ENCODE peak calls at places on chromosomes 16 and 17, in six cellular contexts. U is HCT116, J is GM23338, A is HepG2, Z is SK-N-SH, K is K562. Q is an unnamed sample. For H3K79me2, the result is how much of the 10 kb centered on the place peaks cover.

GRCh38 chr17:28334176-28334575 is 1.1 kb downstream of the IFT20 start:
- DNase-seq in U (no peak), J (no peak), A (no peak), Z (no peak), K (no peak), Q (no peak)

GRCh38 chr17:78127240-78127887 is 1.2 kb downstream of the TMC6 start:
- DNase-seq in U (no peak), J (no peak), A (peak), Z (peak), K (peak), Q (no peak)

GRCh38 chr17:79948406-79948917 is 87.2 kb downstream of the TBC1D16 start:
- DNase-seq in U (no peak), J (no peak), A (no peak), Z (no peak), K (no peak), Q (no peak)

GRCh38 chr16:88303890-88304819 is 78.6 kb upstream of the ZNF469 start:
- DNase-seq in U (no peak), J (no peak), A (peak), Z (no peak), K (no peak), Q (no peak)

GRCh38 chr16:2484898-2485508 is 10.1 kb downstream of the TBC1D24 start:
- DNase-seq in U (no peak), J (no peak), A (peak), Z (no peak), K (peak), Q (no peak)

GRCh38 chr16:83930730-83931500 is 22.1 kb upstream of the OSGIN1 start:
- DNase-seq in U (no peak), J (no peak), A (no peak), Z (no peak), K (no peak), Q (no peak)

GRCh38 chr17:51119415-51120356 is 982 bp downstream of the SPAG9 start:
- DNase-seq in U (peak), J (peak), A (peak), Z (peak), K (peak), Q (no peak)

GRCh38 chr17:74380959-74381808 is 13.9 kb downstream of the GPR142 start:
- DNase-seq in U (no peak), J (no peak), A (no peak), Z (no peak), K (no peak), Q (no peak)

GRCh38 chr16:81694494-81695285 is 84.4 kb upstream of the PLCG2 start:
- DNase-seq in U (no peak), J (no peak), A (no peak), Z (no peak), K (no peak), Q (no peak)

GRCh38 chr16:12819126-12820117 is 15.7 kb upstream of the CPPED1 start:
- DNase-seq in U (peak), J (peak), A (peak), Z (peak), K (peak), Q (peak)

GRCh38 chr16:12111223-12111622 is 134.7 kb downstream of the SNX29 start:
- DNase-seq in U (no peak), J (no peak), A (no peak), Z (no peak), K (no peak), Q (no peak)

GRCh38 chr17:82127704-82128103 is 29.7 kb upstream of the FASN start:
- DNase-seq in U (no peak), J (no peak), A (no peak), Z (peak), K (no peak), Q (no peak)

GRCh38 chr16:17271687-17272086 is 199.1 kb downstream of the XYLT1 start:
- DNase-seq in U (no peak), J (no peak), A (no peak), Z (peak), K (no peak), Q (no peak)

GRCh38 chr16:67773099-67773498 is 33.3 kb downstream of the RANBP10 start:
- DNase-seq in U (no peak), J (no peak), A (no peak), Z (no peak), K (peak), Q (no peak)

GRCh38 chr16:67767953-67768352 is 38.4 kb downstream of the RANBP10 start:
- DNase-seq in U (no peak), J (no peak), A (no peak), Z (no peak), K (no peak), Q (no peak)

GRCh38 chr16:67774457-67774853 is 31.9 kb downstream of the RANBP10 start:
- DNase-seq in U (no peak), J (no peak), A (no peak), Z (no peak), K (no peak), Q (no peak)

GRCh38 chr16:67773569-67774456 is 32.5 kb downstream of the RANBP10 start:
- DNase-seq in U (no peak), J (no peak), A (peak), Z (no peak), K (peak), Q (no peak)

GRCh38 chr16:67770371-67770991 is 35.9 kb downstream of the RANBP10 start:
- DNase-seq in U (no peak), J (no peak), A (no peak), Z (no peak), K (no peak), Q (no peak)
- H3K79me2 ChIP-seq in U (under half), J (under half), A (under half), Z (under half), K (under half), Q (under half)

GRCh38 chr16:1261131-1261917 is 5.5 kb downstream of the TPSD1 start:
- DNase-seq in U (no peak), J (peak), A (no peak), Z (no peak), K (no peak), Q (no peak)
- TF ChIP-seq REST in U (no peak), J (no peak), A (no peak), Z (no peak), K (no peak), Q (no peak)

DNA sequence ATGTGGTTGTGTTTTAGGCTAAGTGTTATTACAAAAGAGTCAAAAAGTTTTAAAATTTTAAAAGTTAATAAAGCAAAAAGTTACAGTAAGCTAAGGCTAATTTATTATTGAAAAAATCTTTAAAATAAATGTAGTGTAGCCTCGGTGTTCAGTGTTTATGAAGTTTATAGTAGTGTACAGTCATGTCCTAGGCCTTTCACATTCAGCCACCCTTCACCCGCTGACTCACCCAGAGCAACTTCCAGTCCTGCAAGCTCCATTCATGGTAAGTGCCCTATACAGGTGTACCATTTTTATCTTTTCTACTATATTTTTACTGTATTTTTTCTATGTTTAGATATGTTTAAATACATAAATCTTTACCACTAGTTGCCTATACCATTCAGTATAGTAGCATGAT is 98.5 kb upstream of the RPRML start:
- DNase-seq in U (no peak), J (no peak), A (no peak), Z (no peak), K (no peak), Q (no peak)
- H3K79me2 ChIP-seq in U (under half), J (under half), A (under half), Z (under half), K (under half), Q (under half)

DNA sequence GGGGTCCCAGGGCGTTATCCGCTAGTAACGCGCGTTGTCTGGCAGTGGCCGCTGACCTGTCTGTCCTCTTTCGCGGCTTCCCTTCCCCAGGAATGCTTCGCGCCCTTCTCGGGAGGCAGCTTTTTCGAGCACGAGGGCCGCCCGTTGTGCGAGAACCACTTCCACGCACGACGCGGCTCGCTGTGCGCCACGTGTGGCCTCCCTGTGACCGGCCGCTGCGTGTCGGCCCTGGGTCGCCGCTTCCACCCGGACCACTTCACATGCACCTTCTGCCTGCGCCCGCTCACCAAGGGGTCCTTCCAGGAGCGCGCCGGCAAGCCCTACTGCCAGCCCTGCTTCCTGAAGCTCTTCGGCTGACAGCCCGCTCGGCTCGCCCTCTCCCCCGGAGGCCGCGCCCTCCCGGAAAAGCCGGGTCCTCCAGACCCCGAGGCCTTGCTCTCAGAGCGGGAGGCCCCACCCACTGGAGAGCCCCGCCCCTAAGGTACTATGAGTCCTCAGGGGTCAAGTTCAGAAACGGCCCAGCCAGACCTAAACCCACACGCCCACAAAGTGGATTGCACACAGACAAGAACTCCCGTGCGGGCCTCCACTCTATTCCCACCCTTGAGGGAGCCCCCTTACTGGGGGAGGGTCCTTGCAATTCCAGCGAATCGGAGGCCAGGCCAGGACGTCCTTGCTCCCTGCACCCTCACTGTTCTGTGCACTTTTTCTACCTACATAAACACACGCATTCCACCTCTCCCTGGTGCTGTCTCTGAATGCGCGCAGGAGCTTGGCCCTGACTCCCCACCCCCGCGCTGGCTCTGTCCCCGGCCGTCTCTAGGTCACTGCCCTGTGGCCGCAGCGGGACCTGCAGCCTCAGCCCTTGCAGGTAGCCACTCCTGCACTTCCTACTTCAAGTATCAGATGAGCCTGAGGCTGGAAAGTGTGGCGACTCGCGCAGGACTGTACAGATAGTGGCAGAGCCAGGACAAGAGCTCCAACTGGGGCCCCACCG is 5.4 kb upstream of the SLC5A2 start:
- DNase-seq in U (no peak), J (peak), A (peak), Z (no peak), K (peak), Q (no peak)
- TF ChIP-seq REST in U (no peak), J (no peak), A (no peak), Z (no peak), K (peak), Q (no peak)

GRCh38 chr16:20897897-20898296 is 2.3 kb downstream of the DCUN1D3 start:
- DNase-seq in U (no peak), J (peak), A (no peak), Z (no peak), K (no peak), Q (no peak)
- H3K79me2 ChIP-seq in U (half or more), J (half or more), A (half or more), Z (half or more), K (under half), Q (under half)

GRCh38 chr16:58022601-58023371 is 2.8 kb upstream of the MMP15 start:
- DNase-seq in U (no peak), J (peak), A (no peak), Z (peak), K (no peak), Q (no peak)
- TF ChIP-seq REST in U (no peak), J (no peak), A (no peak), Z (no peak), K (no peak), Q (no peak)